ENCODE peak calls at places on chromosome 20, in eight cellular contexts. Z, G, Q, P, H, M, T and K are unnamed samples.

GRCh38 chr20:20084296-20084752 is 32.0 kb downstream of the CFAP61 start:
- DNase-seq in T (no peak), Q (no peak), G (no peak), M (no peak), H (peak), P (no peak), Z (no peak), K (no peak)

GRCh38 chr20:44888226-44889103 is 3.0 kb downstream of the YWHAB start:
- DNase-seq in G (peak), P (no peak), H (no peak), Z (no peak), Q (no peak), M (no peak), T (no peak), K (no peak)

GRCh38 chr20:19552144-19552895 is 205.7 kb upstream of the RIN2 start:
- DNase-seq in G (peak), H (no peak), Q (peak), T (no peak), Z (peak), M (no peak), P (no peak), K (peak)

GRCh38 chr20:34525709-34526416 is 9.6 kb downstream of the DYNLRB1 start:
- DNase-seq in H (peak), M (no peak), P (peak), Q (peak), G (peak), T (peak), Z (peak), K (peak)

GRCh38 chr20:41175727-41176330 is 38.5 kb downstream of the PLCG1 start:
- DNase-seq in P (no peak), M (no peak), T (no peak), H (peak), Q (peak), Z (no peak), G (no peak), K (no peak)

GRCh38 chr20:46204594-46205205 is 86.6 kb downstream of the CD40 start:
- DNase-seq in G (no peak), Q (no peak), H (no peak), Z (no peak), P (no peak), M (no peak), T (no peak), K (no peak)

GRCh38 chr20:47768016-47768953 is 17.0 kb downstream of the SULF2 start:
- DNase-seq in T (peak), H (no peak), Q (no peak), G (no peak), P (no peak), Z (peak), M (peak), K (peak)

GRCh38 chr20:40323411-40323810 is 365.6 kb downstream of the MAFB start:
- DNase-seq in G (no peak), P (no peak), H (peak), M (no peak), Z (no peak), Q (no peak), T (no peak), K (no peak)

GRCh38 chr20:9035129-9035528 is 33.8 kb upstream of the PLCB4 start:
- DNase-seq in Q (no peak), T (no peak), M (no peak), H (no peak), P (no peak), Z (no peak), G (no peak), K (no peak)

GRCh38 chr20:58876437-58876836 is 23.9 kb downstream of the GNAS start:
- DNase-seq in Q (no peak), T (no peak), M (no peak), Z (no peak), H (no peak), G (no peak), P (no peak), K (no peak)

GRCh38 chr20:63206878-63207277 is 9.1 kb downstream of the YTHDF1 start:
- DNase-seq in T (no peak), P (no peak), Z (no peak), Q (no peak), M (no peak), G (no peak), H (no peak), K (no peak)

GRCh38 chr20:45066372-45066771 is 34.6 kb downstream of the KCNS1 start:
- DNase-seq in G (no peak), T (no peak), Q (no peak), M (no peak), H (no peak), P (no peak), Z (no peak), K (no peak)

GRCh38 chr20:45445805-45446562 is 23.6 kb upstream of the WFDC2 start:
- DNase-seq in G (peak), P (no peak), T (peak), Q (no peak), Z (no peak), H (no peak), M (no peak), K (no peak)

DNA sequence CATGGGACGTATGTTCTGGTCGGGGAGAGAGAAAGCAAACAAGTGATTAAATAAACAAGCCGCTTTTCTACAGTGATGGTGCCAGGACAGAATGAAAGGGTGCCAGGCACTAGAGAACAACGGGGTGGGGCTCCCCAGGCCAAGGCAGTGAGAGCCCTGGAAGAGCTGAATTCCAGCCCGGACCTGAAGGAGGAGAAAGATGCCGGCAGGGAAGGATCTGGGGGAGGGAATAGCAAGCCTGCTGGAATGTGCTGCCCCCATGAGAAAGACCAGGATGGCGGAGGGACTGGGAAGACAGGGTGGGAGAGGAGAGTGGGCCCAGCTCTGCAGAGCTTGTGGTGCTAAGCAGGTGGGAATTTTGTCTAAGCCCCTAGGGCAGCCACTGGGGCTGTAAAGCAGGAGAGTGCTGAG is 7.5 kb downstream of the SNAI1 start:
- DNase-seq in Q (no peak), M (no peak), T (no peak), P (no peak), Z (no peak), H (no peak), G (no peak), K (peak)
- H3K27ac ChIP-seq in Q (no peak), M (peak), T (peak), P (peak), Z (peak), H (peak), G (no peak), K (peak)

GRCh38 chr20:38199506-38200390 is 34.7 kb upstream of the TGM2 start:
- DNase-seq in T (no peak), H (no peak), Z (no peak), G (no peak), Q (no peak), M (no peak), P (no peak), K (no peak)

GRCh38 chr20:38200646-38201045 is 35.6 kb upstream of the TGM2 start:
- DNase-seq in P (no peak), H (no peak), G (no peak), Z (no peak), Q (no peak), M (no peak), T (no peak), K (no peak)

GRCh38 chr20:38197217-38198008 is 32.3 kb upstream of the TGM2 start:
- DNase-seq in P (no peak), M (no peak), Z (no peak), H (no peak), Q (no peak), T (no peak), G (no peak), K (no peak)

GRCh38 chr20:38196592-38196991 is 31.5 kb upstream of the TGM2 start:
- DNase-seq in Q (peak), M (no peak), H (no peak), T (peak), G (no peak), Z (peak), P (no peak), K (no peak)

GRCh38 chr20:38198238-38198861 is 33.3 kb upstream of the TGM2 start:
- DNase-seq in H (no peak), Z (no peak), M (no peak), Q (no peak), T (no peak), G (no peak), P (no peak), K (no peak)
- TF ChIP-seq POLR2A in H (no peak), Z (no peak), M (no peak), Q (no peak), T (no peak), G (no peak), P (no peak), K (no peak)

DNA sequence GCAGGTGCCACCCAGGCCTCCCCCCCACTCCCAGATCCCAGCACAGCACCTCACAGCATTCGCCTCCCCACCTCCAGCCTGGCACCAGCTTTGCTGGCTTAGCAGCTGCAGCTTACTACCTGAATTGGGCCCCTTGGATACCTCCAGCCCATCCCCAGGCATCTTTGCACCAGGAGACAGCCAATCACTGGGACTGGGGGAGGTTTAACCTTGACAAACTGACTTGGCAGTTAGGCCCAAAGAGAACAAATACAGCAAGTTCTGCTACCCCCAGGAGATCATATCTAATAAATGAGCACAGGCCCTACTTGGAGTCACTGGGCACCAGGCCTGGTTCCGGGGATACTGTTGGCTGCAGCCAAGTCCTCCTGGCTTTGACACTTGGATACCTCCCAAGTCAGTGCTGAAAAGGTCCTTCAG is 8.8 kb downstream of the PDRG1 start:
- DNase-seq in M (no peak), Q (no peak), Z (no peak), G (no peak), T (no peak), H (no peak), P (no peak), K (peak)
- H3K27ac ChIP-seq in M (no peak), Q (no peak), Z (no peak), G (no peak), T (no peak), H (no peak), P (no peak), K (no peak)

GRCh38 chr20:50399917-50400704 is 110.1 kb upstream of the PTPN1 start:
- DNase-seq in G (peak), H (no peak), Z (no peak), M (no peak), P (peak), Q (no peak), T (no peak), K (peak)
- TF ChIP-seq POLR2A in G (no peak), H (no peak), Z (no peak), M (no peak), P (no peak), Q (no peak), T (no peak), K (no peak)